ENCODE peak calls at places on chromosome X, in six cellular contexts. F is heart left ventricle; B is colonic mucosa; G is CD8-positive, alpha-beta T cell; X is PC-9; H is neural progenitor cell. A is an unnamed sample. For H3K9me3, the result is how much of the 10 kb centered on the place peaks cover.

GRCh38 chrX:50067435-50068292 is 133.1 kb downstream of the AKAP4 start:
- DNase-seq in H (peak), X (no peak), G (no peak), F (no peak), B (peak), A (no peak)

GRCh38 chrX:55710701-55711100 is 6.8 kb upstream of the RRAGB start:
- DNase-seq in G (no peak), F (no peak), H (no peak), B (no peak), X (peak), A (no peak)

GRCh38 chrX:45718676-45719075 is 518.0 kb upstream of the DIPK2B start:
- DNase-seq in X (no peak), B (no peak), G (no peak), H (no peak), F (no peak), A (no peak)

GRCh38 chrX:21659320-21659719 is 1.2 kb upstream of the KLHL34 start:
- DNase-seq in H (no peak), X (no peak), B (no peak), G (no peak), F (no peak), A (no peak)

GRCh38 chrX:49106930-49107329 is 16.6 kb downstream of the GPKOW start:
- DNase-seq in G (no peak), B (no peak), X (no peak), H (peak), F (no peak), A (no peak)

GRCh38 chrX:42748067-42748850 is 29.7 kb downstream of the PPP1R2C start:
- DNase-seq in G (no peak), B (no peak), H (no peak), X (no peak), F (no peak), A (no peak)

GRCh38 chrX:153410888-153411254 is 401 bp upstream of the ZFP92 start:
- DNase-seq in F (no peak), B (no peak), H (no peak), G (no peak), X (no peak), A (no peak)

GRCh38 chrX:115311666-115312065 is 22.2 kb downstream of the LUZP4 start:
- DNase-seq in G (no peak), H (peak), F (no peak), X (no peak), B (no peak), A (no peak)

GRCh38 chrX:21907250-21907649 is 33.3 kb upstream of the SMS start:
- DNase-seq in B (no peak), F (no peak), X (no peak), H (no peak), G (no peak), A (no peak)

GRCh38 chrX:40148439-40149285 is 50.9 kb upstream of the BCOR start:
- DNase-seq in F (no peak), B (peak), G (no peak), X (no peak), H (peak), A (no peak)

GRCh38 chrX:57817302-57817701 is 93.0 kb downstream of the ZXDA start:
- DNase-seq in H (no peak), B (no peak), F (no peak), X (no peak), G (no peak), A (no peak)

GRCh38 chrX:100911731-100912130 is 17.0 kb downstream of the XKRX start:
- DNase-seq in X (peak), G (no peak), B (no peak), F (no peak), H (no peak), A (no peak)

GRCh38 chrX:9133426-9133825 is 99.5 kb upstream of the FAM9B start:
- DNase-seq in X (no peak), F (no peak), H (no peak), B (no peak), G (no peak), A (no peak)

GRCh38 chrX:154115750-154116149 is 18.2 kb upstream of the MECP2 start:
- DNase-seq in H (no peak), F (no peak), G (no peak), X (no peak), B (no peak), A (no peak)

GRCh38 chrX:135185795-135186443 is 14.7 kb upstream of the CT55 start:
- DNase-seq in F (no peak), H (peak), B (no peak), X (peak), G (no peak), A (peak)

GRCh38 chrX:14497184-14497666 is 32.1 kb upstream of the GLRA2 start:
- DNase-seq in G (peak), B (no peak), X (no peak), H (no peak), F (no peak), A (no peak)

GRCh38 chrX:36867143-36867542 is 141.0 kb upstream of the FAM47C start:
- DNase-seq in X (no peak), F (no peak), B (no peak), H (peak), G (no peak), A (peak)

GRCh38 chrX:39158801-39159657 is 357.8 kb downstream of the MID1IP1 start:
- DNase-seq in F (no peak), H (no peak), G (no peak), X (no peak), B (no peak), A (no peak)

GRCh38 chrX:64093761-64094160 is 111.7 kb downstream of the AMER1 start:
- DNase-seq in H (peak), F (no peak), X (no peak), G (no peak), B (no peak), A (no peak)

GRCh38 chrX:114582698-114583395 is 1.0 kb upstream of the HTR2C start:
- DNase-seq in B (no peak), X (no peak), G (no peak), H (peak), F (no peak), A (no peak)

GRCh38 chrX:435536-436122 is 48.9 kb upstream of the PPP2R3B start:
- DNase-seq in X (no peak), B (no peak), H (no peak), G (no peak), F (no peak), A (no peak)

GRCh38 chrX:143873343-143873742 is 10.5 kb upstream of the UBE2NL start:
- DNase-seq in F (no peak), H (no peak), X (no peak), B (no peak), G (no peak), A (no peak)

GRCh38 chrX:133956570-133957340 is 28.6 kb downstream of the GPC3 start:
- DNase-seq in B (no peak), G (no peak), X (no peak), F (no peak), H (no peak), A (no peak)

GRCh38 chrX:133961046-133961445 is 24.3 kb downstream of the GPC3 start:
- DNase-seq in B (no peak), X (no peak), G (no peak), F (no peak), H (no peak), A (no peak)

GRCh38 chrX:133953785-133954355 is 31.5 kb downstream of the GPC3 start:
- DNase-seq in X (no peak), F (no peak), G (no peak), B (no peak), H (no peak), A (no peak)

GRCh38 chrX:133959972-133960371 is 25.4 kb downstream of the GPC3 start:
- DNase-seq in X (no peak), B (no peak), H (no peak), F (no peak), G (no peak), A (no peak)

GRCh38 chrX:133958997-133959688 is 26.3 kb downstream of the GPC3 start:
- DNase-seq in F (no peak), X (no peak), G (no peak), B (no peak), H (no peak), A (no peak)
- TF ChIP-seq CTCF in F (peak), X (no peak), G (no peak), B (no peak), H (no peak), A (no peak)

DNA sequence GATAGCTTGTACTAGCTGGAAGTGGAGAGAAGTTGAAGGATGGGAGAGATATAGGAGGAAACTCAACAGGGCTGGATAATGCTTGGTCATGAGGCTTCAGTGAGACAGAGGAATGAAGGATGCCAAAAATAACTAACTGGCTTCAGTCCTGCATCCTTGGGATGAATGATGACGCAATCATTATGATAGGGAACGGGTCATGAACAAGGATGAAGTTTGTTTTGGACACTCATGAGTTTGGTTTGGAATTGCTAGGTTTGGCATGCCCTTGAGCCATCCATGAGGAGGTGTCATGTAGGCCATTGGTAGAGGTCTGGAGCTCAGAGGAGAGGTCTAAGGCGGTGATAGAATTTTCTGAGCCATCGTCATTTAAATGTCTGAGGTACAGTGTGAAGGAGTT is 160.0 kb upstream of the NHS start:
- DNase-seq in X (no peak), H (no peak), G (no peak), B (no peak), F (no peak), A (no peak)
- H3K4me3 ChIP-seq in X (no peak), H (no peak), G (no peak), B (no peak), F (no peak), A (no peak)

GRCh38 chrX:13283512-13283911 is 36.3 kb downstream of the ATXN3L start:
- DNase-seq in G (no peak), X (no peak), H (peak), F (no peak), B (no peak), A (no peak)

GRCh38 chrX:13283968-13284914 is 35.6 kb downstream of the ATXN3L start:
- DNase-seq in B (no peak), H (peak), X (no peak), F (no peak), G (no peak), A (no peak)

GRCh38 chrX:13287816-13288215 is 32.0 kb downstream of the ATXN3L start:
- DNase-seq in H (no peak), F (no peak), X (peak), G (no peak), B (no peak), A (no peak)

GRCh38 chrX:13285693-13286092 is 34.2 kb downstream of the ATXN3L start:
- DNase-seq in B (no peak), X (no peak), G (no peak), H (peak), F (no peak), A (no peak)

DNA sequence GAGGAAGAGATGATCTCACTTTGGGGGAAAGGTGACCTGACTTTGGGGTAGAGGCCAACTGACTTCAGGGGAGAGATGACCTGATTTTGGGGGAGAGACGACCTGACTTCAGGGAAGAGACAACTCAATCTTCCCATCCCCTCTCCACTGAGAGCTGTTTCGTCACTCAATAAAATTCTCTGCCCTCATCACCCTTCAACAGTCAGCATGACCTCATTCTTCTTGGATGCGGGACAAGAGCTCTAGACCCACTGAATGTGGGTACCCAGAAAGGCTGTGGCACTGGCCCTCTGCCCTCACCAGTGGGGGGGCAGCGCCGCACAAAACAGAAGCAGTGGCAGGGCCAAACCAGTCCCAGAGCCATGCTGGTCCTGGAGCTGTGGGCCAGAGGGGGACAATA is 34.6 kb downstream of the ATXN3L start:
- DNase-seq in X (no peak), F (no peak), G (no peak), B (no peak), H (no peak), A (no peak)
- H3K9me3 ChIP-seq in X (under half), F (under half), G (under half), B (under half), H (under half), A (under half)

GRCh38 chrX:29066516-29066915 is 479.3 kb downstream of the IL1RAPL1 start:
- DNase-seq in G (no peak), B (no peak), H (no peak), X (no peak), F (no peak), A (no peak)
- TF ChIP-seq CTCF in G (no peak), B (no peak), H (no peak), X (no peak), F (no peak), A (no peak)

GRCh38 chrX:12672362-12673106 is 118.7 kb upstream of the PRPS2 start:
- DNase-seq in B (no peak), F (no peak), X (no peak), H (no peak), G (no peak), A (no peak)

GRCh38 chrX:12673487-12673886 is 117.7 kb upstream of the PRPS2 start:
- DNase-seq in H (no peak), G (no peak), F (no peak), B (no peak), X (no peak), A (no peak)
- H3K4me3 ChIP-seq in H (no peak), G (no peak), F (no peak), B (no peak), X (no peak), A (no peak)

DNA sequence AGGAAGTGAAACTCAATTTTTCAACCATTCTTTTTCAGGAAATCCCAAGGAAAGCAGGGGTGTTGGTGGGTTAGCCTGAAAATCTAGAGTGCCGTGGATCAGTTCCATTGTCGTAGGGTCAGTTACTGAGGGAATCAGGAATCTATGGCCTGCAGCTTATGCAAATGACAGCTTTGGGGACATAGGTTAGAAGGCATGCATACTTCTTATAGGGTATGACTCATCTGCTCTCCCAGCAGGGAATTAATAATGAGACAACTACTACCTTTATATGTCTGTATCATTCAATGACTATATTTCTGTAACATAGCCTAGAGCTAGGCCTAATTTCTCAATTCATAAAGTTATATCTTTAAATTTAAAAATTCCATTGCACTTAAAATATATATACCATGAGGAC is 36.6 kb downstream of the ZNF41 start:
- DNase-seq in X (no peak), B (no peak), G (no peak), F (no peak), H (no peak), A (no peak)
- H3K9me3 ChIP-seq in X (under half), B (under half), G (under half), F (half or more), H (under half), A (under half)

GRCh38 chrX:155148724-155149537 is 67.3 kb upstream of the VBP1 start:
- DNase-seq in G (no peak), F (no peak), B (peak), X (no peak), H (peak), A (peak)
- TF ChIP-seq CTCF in G (peak), F (peak), B (no peak), X (peak), H (peak), A (no peak)

GRCh38 chrX:103791826-103792458 is 15.3 kb downstream of the PLP1 start:
- DNase-seq in F (no peak), X (no peak), H (no peak), B (no peak), G (no peak), A (no peak)

GRCh38 chrX:103792916-103793540 is 16.4 kb downstream of the PLP1 start:
- DNase-seq in B (no peak), H (no peak), X (peak), F (no peak), G (no peak), A (no peak)

GRCh38 chrX:103791233-103791632 is 14.6 kb downstream of the PLP1 start:
- DNase-seq in X (no peak), H (peak), B (no peak), F (no peak), G (no peak), A (no peak)

GRCh38 chrX:103794117-103794516 is 17.5 kb downstream of the PLP1 start:
- DNase-seq in F (no peak), X (no peak), B (no peak), G (no peak), H (no peak), A (no peak)

DNA sequence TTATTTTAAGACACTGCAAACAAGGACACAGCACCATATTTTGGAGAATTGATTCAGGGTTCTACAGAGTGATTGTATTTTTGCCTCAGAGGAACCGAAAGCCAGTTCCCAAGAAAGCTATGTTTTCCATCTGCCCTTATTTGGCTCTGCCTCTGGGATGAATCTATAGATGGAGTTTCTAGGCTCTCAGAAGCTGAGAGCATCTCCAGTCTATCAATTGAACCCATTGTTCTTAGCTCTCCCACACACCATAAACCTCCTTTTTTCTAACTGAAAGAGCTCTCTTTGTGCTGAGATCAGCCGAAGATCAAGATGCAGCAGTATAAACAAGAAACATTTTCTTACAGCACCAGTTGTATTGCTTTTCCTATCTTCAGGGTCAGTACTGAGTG is 16.9 kb downstream of the PLP1 start:
- DNase-seq in F (no peak), H (no peak), X (no peak), G (no peak), B (no peak), A (no peak)
- H3K4me3 ChIP-seq in F (no peak), H (no peak), X (no peak), G (no peak), B (no peak), A (no peak)

GRCh38 chrX:151875270-151876026 is 37.2 kb upstream of the MAGEA4 start:
- DNase-seq in X (no peak), B (no peak), G (no peak), F (no peak), H (no peak), A (no peak)

GRCh38 chrX:151878574-151878973 is 34.1 kb upstream of the MAGEA4 start:
- DNase-seq in X (no peak), F (no peak), G (no peak), B (no peak), H (no peak), A (no peak)

GRCh38 chrX:151871244-151871643 is 41.4 kb upstream of the MAGEA4 start:
- DNase-seq in G (no peak), B (no peak), H (no peak), X (peak), F (no peak), A (no peak)

GRCh38 chrX:151870603-151871002 is 42.1 kb upstream of the MAGEA4 start:
- DNase-seq in H (no peak), X (peak), F (no peak), G (no peak), B (no peak), A (no peak)

GRCh38 chrX:151873096-151873495 is 39.6 kb upstream of the MAGEA4 start:
- DNase-seq in F (no peak), G (no peak), B (no peak), X (no peak), H (no peak), A (no peak)
- H3K9me3 ChIP-seq in F (under half), G (under half), B (under half), X (under half), H (under half), A (under half)